ENCODE peak calls at places on chromosomes 6 and 20, in nine cellular contexts. T is mucosa of descending colon, Y is GM03348, M is ELR, D is cardiac fibroblast, N is left colon, P is upper lobe of right lung, L is epithelial cell of esophagus, G is endothelial cell. W is an unnamed sample.

GRCh38 chr20:15977026-15977425 is 596.2 kb downstream of the KIF16B start:
- DNase-seq in T (no peak), Y (no peak), M (no peak), D (no peak), N (no peak), P (no peak), L (no peak), G (no peak), W (no peak)

GRCh38 chr6:85033547-85033946 is 269.1 kb upstream of the TBX18 start:
- DNase-seq in T (no peak), Y (no peak), M (no peak), D (no peak), N (no peak), P (no peak), L (no peak), G (no peak), W (no peak)

GRCh38 chr6:118959903-118960302 is 24.9 kb upstream of the MCM9 start:
- DNase-seq in T (no peak), Y (no peak), M (no peak), D (no peak), N (no peak), P (peak), L (no peak), G (no peak), W (no peak)

GRCh38 chr6:30821862-30822784 is 62.2 kb upstream of the DDR1 start:
- DNase-seq in T (no peak), Y (peak), M (peak), D (peak), N (no peak), P (no peak), L (peak), G (no peak), W (peak)

GRCh38 chr6:19851273-19852089 is 14.3 kb downstream of the ID4 start:
- DNase-seq in T (no peak), Y (peak), M (peak), D (peak), N (peak), P (no peak), L (peak), G (peak), W (peak)

GRCh38 chr6:14130431-14131075 is 13.0 kb downstream of the CD83 start:
- DNase-seq in T (no peak), Y (no peak), M (no peak), D (no peak), N (no peak), P (no peak), L (peak), G (no peak), W (no peak)

GRCh38 chr6:156410649-156411048 is 366.5 kb upstream of the ARID1B start:
- DNase-seq in T (no peak), Y (no peak), M (no peak), D (no peak), N (no peak), P (no peak), L (no peak), G (no peak), W (no peak)

GRCh38 chr6:15244605-15245360 is 1.1 kb upstream of the JARID2 start:
- DNase-seq in T (peak), Y (peak), M (peak), D (peak), N (peak), P (peak), L (peak), G (peak), W (peak)

GRCh38 chr6:38510205-38510604 is 129.5 kb downstream of the BTBD9 start:
- DNase-seq in T (no peak), Y (no peak), M (peak), D (peak), N (no peak), P (no peak), L (peak), G (no peak), W (no peak)

GRCh38 chr6:145531032-145531431 is 204.3 kb downstream of the EPM2A start:
- DNase-seq in T (no peak), Y (no peak), M (no peak), D (no peak), N (no peak), P (no peak), L (no peak), G (no peak), W (no peak)

GRCh38 chr6:157283330-157283898 is 39.9 kb downstream of the TMEM242 start:
- DNase-seq in T (no peak), Y (no peak), M (no peak), D (no peak), N (no peak), P (no peak), L (no peak), G (no peak), W (no peak)

GRCh38 chr20:4894981-4895381 is 106.3 kb downstream of the SLC23A2 start:
- DNase-seq in T (no peak), Y (no peak), M (no peak), D (no peak), N (no peak), P (no peak), L (no peak), G (no peak), W (peak)

GRCh38 chr6:169913096-169913615 is 161.7 kb downstream of the ERMARD start:
- DNase-seq in T (no peak), Y (no peak), M (no peak), D (no peak), N (no peak), P (peak), L (no peak), G (no peak), W (no peak)